ENCODE peak calls at places on chromosomes 3 and 15, in six cellular contexts. B is sigmoid colon, C is Peyer's patch, E is tibial nerve, S is vagina, N is breast epithelium. M is an unnamed sample. For H3K4me1, the result is how much of the 10 kb centered on the place peaks cover.

GRCh38 chr15:77568960-77569646 is 63.6 kb downstream of the LINGO1 start:
- DNase-seq in B (no peak), C (no peak), E (peak), S (no peak), N (peak), M (no peak)

GRCh38 chr15:29698030-29698701 is 124.1 kb downstream of the TJP1 start:
- DNase-seq in B (no peak), C (no peak), E (no peak), S (no peak), N (no peak), M (no peak)

GRCh38 chr3:125260158-125260557 is 47.6 kb upstream of the SLC12A8 start:
- DNase-seq in B (no peak), C (no peak), E (no peak), S (no peak), N (no peak), M (no peak)

GRCh38 chr15:55356985-55357585 is 38.1 kb downstream of the PIGB start:
- DNase-seq in B (no peak), C (no peak), E (no peak), S (no peak), N (no peak), M (no peak)

GRCh38 chr3:16151109-16151508 is 23.4 kb upstream of the GALNT15 start:
- DNase-seq in B (peak), C (no peak), E (peak), S (no peak), N (no peak), M (peak)

GRCh38 chr15:44727462-44728231 is 8.7 kb upstream of the TRIM69 start:
- DNase-seq in B (no peak), C (no peak), E (no peak), S (no peak), N (no peak), M (no peak)

GRCh38 chr3:27165348-27165747 is 203.8 kb downstream of the NEK10 start:
- DNase-seq in B (no peak), C (no peak), E (no peak), S (no peak), N (no peak), M (no peak)

GRCh38 chr15:101110681-101111569 is 140.9 kb downstream of the CHSY1 start:
- DNase-seq in B (no peak), C (no peak), E (no peak), S (no peak), N (no peak), M (no peak)

GRCh38 chr3:14404396-14405119 is 2.2 kb downstream of the SLC6A6 start:
- DNase-seq in B (no peak), C (peak), E (no peak), S (no peak), N (no peak), M (no peak)

GRCh38 chr3:171458857-171459129 is 1.4 kb downstream of the TNIK start:
- DNase-seq in B (no peak), C (no peak), E (no peak), S (no peak), N (no peak), M (peak)

GRCh38 chr3:102089904-102090492 is 240.7 kb downstream of the NFKBIZ start:
- DNase-seq in B (no peak), C (no peak), E (no peak), S (no peak), N (no peak), M (no peak)

DNA sequence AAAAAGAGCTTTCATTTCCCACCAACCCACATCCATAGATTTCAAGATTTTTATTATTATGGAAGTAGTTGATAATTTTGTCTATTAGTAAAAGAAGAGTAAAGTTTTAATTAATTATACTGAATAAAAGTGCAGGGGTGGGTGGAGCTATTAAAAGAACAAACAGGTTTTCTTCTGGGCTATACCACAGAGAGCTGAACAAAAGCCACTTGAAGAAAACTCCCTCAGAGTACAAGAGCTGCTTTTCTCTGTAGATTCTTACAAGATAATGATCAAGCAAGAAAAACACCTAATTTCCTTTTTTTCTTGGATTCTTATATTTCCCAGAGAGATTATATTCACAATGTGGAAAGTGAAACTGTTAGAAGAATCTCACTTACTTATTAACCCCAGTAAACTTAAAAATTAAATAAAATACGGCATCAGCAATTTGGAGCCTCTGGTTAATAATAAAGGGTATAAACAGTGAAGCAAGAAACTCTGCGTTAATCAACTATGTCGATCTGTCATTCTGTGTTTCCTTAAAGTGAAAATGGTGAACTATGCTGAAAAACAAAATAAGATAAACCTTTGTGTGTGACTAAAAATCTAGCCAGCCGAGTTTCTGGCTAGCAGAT is 84.9 kb downstream of the THBS1 start:
- DNase-seq in B (no peak), C (no peak), E (no peak), S (no peak), N (no peak), M (no peak)
- TF ChIP-seq POLR2A in B (no peak), C (no peak), E (no peak), S (no peak), N (no peak), M (no peak)

GRCh38 chr15:52240166-52240565 is 49.0 kb upstream of the GNB5 start:
- DNase-seq in B (no peak), C (no peak), E (no peak), S (no peak), N (no peak), M (no peak)
- H3K4me1 ChIP-seq in B (under half), C (under half), E (under half), S (under half), N (under half), M (under half)

DNA sequence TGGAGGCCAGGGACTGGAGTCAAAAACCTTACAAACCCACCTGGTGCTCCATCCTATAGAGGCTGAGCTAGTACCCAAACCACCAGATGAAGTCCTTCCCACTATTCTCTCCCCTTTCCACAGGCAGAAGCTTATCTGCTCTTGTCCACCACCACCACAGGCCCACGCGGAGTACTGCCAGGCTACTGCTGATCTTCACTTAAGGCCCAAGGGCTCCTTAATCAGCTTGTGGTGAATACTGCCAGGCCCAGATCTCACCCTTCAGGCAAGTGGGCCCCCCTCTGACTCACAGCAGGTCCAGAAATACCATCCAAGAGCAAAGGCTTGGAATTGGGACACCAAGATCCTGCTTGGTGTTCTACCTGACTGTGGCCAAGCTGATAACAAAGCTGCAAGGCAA is 598.1 kb upstream of the CBLB start:
- DNase-seq in B (no peak), C (no peak), E (no peak), S (no peak), N (no peak), M (no peak)
- TF ChIP-seq POLR2A in B (no peak), C (no peak), E (no peak), S (no peak), N (no peak), M (no peak)

DNA sequence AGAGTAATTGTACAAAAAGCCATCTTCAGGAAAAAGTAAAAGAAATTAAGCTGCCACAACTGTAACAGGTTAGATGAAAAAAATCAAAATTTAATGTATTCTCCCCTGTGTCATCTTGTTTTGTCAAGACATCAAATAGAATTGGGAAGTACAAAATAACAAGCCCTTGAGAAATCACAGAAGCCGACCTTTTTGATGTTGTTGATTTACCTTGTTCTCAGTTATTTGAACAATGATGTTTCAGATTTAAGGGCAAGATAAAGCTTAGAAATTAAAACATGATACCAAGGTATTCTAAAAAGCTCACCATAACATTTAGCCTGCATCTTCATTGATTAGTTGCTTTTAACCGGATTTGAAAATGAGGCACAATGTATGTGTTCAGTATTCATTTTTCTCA is 523.0 kb downstream of the FOXP1 start:
- DNase-seq in B (no peak), C (no peak), E (no peak), S (no peak), N (no peak), M (no peak)
- H3K4me1 ChIP-seq in B (half or more), C (half or more), E (under half), S (half or more), N (under half), M (half or more)

DNA sequence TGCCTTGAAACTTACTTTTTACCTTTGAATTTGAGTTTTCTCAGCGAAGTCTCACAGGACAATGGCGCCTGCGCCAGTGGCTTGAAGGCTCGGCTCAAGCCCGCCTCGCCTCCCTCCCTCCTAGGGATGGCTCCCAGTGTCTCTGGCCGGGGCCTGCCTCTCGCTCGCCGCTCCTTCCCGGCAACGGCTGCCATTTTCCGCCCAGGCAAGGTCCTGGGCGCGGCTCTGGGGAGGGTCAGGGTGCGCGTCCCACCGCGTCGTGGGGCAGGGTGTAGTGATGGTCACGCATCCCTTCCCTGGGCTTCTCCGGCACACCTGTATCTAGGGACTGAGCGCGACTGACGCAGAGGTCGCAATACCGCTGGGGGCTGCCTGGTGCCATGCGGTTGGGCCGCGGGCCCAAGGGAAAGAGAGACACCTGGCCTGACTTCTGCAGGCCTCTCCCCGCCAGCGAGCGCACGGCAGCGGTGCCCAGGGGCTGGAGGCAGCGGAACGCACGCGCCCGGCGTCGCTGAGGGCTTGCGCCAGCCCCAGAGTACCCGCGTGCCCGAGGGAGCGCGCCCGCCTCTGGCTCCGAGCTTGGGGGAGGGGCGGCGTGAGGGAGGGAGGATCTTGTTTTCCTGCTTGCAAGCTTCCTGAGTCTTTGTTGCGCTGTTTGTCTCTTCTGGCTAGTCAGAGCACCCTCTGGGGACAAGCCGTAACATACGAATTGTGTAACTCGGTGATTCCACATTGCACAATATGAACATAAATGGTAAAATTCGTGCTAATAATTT is 20.7 kb upstream of the FEM1B start:
- DNase-seq in B (peak), C (peak), E (peak), S (no peak), N (peak), M (peak)
- TF ChIP-seq POLR2A in B (peak), C (peak), E (peak), S (peak), N (peak), M (peak)

GRCh38 chr3:191350389-191351090 is 20.2 kb upstream of the UTS2B start:
- DNase-seq in B (no peak), C (no peak), E (no peak), S (no peak), N (no peak), M (no peak)
- H3K4me1 ChIP-seq in B (half or more), C (under half), E (under half), S (half or more), N (under half), M (half or more)

DNA sequence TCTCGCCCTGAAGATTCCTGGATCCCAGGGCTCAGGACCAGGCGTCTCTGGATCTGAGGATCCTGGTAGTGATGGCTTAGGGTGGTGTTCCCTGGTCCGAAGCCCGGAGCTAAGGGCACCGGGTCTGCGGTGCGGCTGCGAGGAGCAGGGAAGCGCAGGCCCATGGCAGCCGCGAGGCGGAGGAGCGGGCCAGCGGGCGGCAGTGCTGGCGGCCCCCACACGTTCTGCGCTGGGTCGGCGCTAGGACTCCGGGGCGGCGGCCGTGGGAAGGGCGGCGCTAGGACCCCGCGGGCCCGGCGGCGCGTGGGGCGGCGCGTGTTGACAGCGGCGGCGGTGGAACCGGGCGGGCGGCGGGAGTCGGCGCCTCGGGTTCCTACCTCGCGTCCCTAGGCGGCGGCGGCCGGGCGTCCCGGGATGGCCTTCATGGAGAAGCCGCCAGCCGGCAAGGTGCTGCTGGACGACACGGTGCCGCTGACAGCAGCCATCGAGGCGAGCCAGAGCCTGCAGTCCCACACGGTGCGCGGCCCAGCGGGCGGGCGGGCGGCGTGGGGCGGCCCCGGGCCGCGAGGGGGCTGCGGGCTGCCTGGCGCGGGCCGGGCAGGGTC is at the start of gene PXK:
- DNase-seq in B (peak), C (peak), E (peak), S (no peak), N (peak), M (peak)
- TF ChIP-seq POLR2A in B (no peak), C (no peak), E (peak), S (peak), N (no peak), M (peak)

GRCh38 chr3:48434591-48435222 is 4.8 kb upstream of the PLXNB1 start:
- DNase-seq in B (peak), C (peak), E (no peak), S (no peak), N (no peak), M (no peak)
- H3K4me1 ChIP-seq in B (under half), C (under half), E (under half), S (half or more), N (under half), M (under half)